ENCODE peak calls at places on chromosomes 5 and 9, in five cellular contexts. H, T, O, G and E are unnamed samples.

GRCh38 chr9:70044450-70045307 is 1.0 kb downstream of the MAMDC2 start:
- DNase-seq in H (peak), T (peak), O (peak), G (peak), E (peak)

GRCh38 chr5:24591426-24591825 is 53.4 kb downstream of the CDH10 start:
- DNase-seq in H (no peak), T (no peak), O (no peak), G (no peak), E (no peak)

GRCh38 chr5:178309271-178310008 is 76.8 kb upstream of the PHYKPL start:
- DNase-seq in H (no peak), T (no peak), O (no peak), G (no peak), E (no peak)

GRCh38 chr5:124663101-124663506 is 83.3 kb downstream of the ZNF608 start:
- DNase-seq in H (no peak), T (no peak), O (no peak), G (no peak), E (peak)

GRCh38 chr9:117672397-117672796 is 31.8 kb upstream of the TLR4 start:
- DNase-seq in H (no peak), T (peak), O (no peak), G (no peak), E (peak)

GRCh38 chr9:117073539-117074336 is 341.1 kb downstream of the ASTN2 start:
- DNase-seq in H (no peak), T (no peak), O (no peak), G (peak), E (peak)

GRCh38 chr9:33197279-33197678 is 30.1 kb upstream of the B4GALT1 start:
- DNase-seq in H (no peak), T (peak), O (no peak), G (no peak), E (no peak)

GRCh38 chr5:13601152-13601551 is 343.3 kb downstream of the DNAH5 start:
- DNase-seq in H (peak), T (no peak), O (no peak), G (no peak), E (peak)

GRCh38 chr5:113003763-113004162 is 27.2 kb downstream of the DCP2 start:
- DNase-seq in H (no peak), T (no peak), O (no peak), G (no peak), E (no peak)

GRCh38 chr9:128845186-128845931 is 15.8 kb upstream of the SPOUT1 start:
- DNase-seq in H (no peak), T (no peak), O (no peak), G (no peak), E (peak)

GRCh38 chr9:7370378-7370777 is 429.2 kb downstream of the DMAC1 start:
- DNase-seq in H (no peak), T (peak), O (no peak), G (no peak), E (no peak)

GRCh38 chr9:73423891-73424290 is 272.2 kb downstream of the ANXA1 start:
- DNase-seq in H (no peak), T (peak), O (no peak), G (no peak), E (peak)

GRCh38 chr5:74500037-74500917 is 140.3 kb downstream of the ENC1 start:
- DNase-seq in H (no peak), T (no peak), O (no peak), G (no peak), E (no peak)

GRCh38 chr9:69180670-69181069 is 6.6 kb downstream of the TJP2 start:
- DNase-seq in H (peak), T (peak), O (peak), G (no peak), E (peak)

GRCh38 chr5:64680289-64680688 is 10.0 kb upstream of the SHISAL2B start:
- DNase-seq in H (no peak), T (peak), O (no peak), G (no peak), E (peak)

GRCh38 chr5:27087820-27088219 is 49.4 kb upstream of the CDH9 start:
- DNase-seq in H (no peak), T (no peak), O (no peak), G (no peak), E (no peak)

GRCh38 chr9:100216178-100216787 is 117.2 kb downstream of the INVS start:
- DNase-seq in H (peak), T (peak), O (peak), G (peak), E (peak)

GRCh38 chr9:125361837-125362531 is 100.4 kb downstream of the GAPVD1 start:
- DNase-seq in H (peak), T (peak), O (no peak), G (no peak), E (peak)

GRCh38 chr5:150000261-150000989 is at the start of the genes HMGXB3 and TIGD6:
- DNase-seq in H (peak), T (peak), O (peak), G (peak), E (peak)

GRCh38 chr5:93620487-93621339 is 37.7 kb downstream of the NR2F1 start:
- DNase-seq in H (peak), T (peak), O (peak), G (peak), E (peak)

GRCh38 chr5:157198277-157199058 is 17.8 kb downstream of the ITK start:
- DNase-seq in H (no peak), T (no peak), O (peak), G (no peak), E (no peak)

GRCh38 chr5:150180241-150181027 is 9.4 kb upstream of the SLC6A7 start:
- DNase-seq in H (peak), T (peak), O (no peak), G (no peak), E (no peak)

GRCh38 chr5:60102961-60103683 is 209.6 kb upstream of the PDE4D start:
- DNase-seq in H (no peak), T (peak), O (no peak), G (no peak), E (peak)

GRCh38 chr9:110626109-110626829 is 42.3 kb upstream of the MUSK start:
- DNase-seq in H (peak), T (peak), O (no peak), G (no peak), E (peak)

GRCh38 chr5:96177303-96177869 is 215.7 kb upstream of the ELL2 start:
- DNase-seq in H (peak), T (peak), O (no peak), G (no peak), E (peak)

GRCh38 chr5:178993955-178994579 is 1.1 kb downstream of the GRM6 start:
- DNase-seq in H (no peak), T (no peak), O (no peak), G (no peak), E (no peak)

GRCh38 chr9:115413766-115414382 is 295.9 kb upstream of the TNC start:
- DNase-seq in H (no peak), T (no peak), O (no peak), G (no peak), E (no peak)
- H3K4me3 ChIP-seq in H (no peak), T (no peak), O (no peak), G (no peak), E (no peak)

GRCh38 chr5:33611882-33612281 is 171.1 kb downstream of the TARS1 start:
- DNase-seq in H (peak), T (peak), O (no peak), G (no peak), E (peak)
- H3K4me3 ChIP-seq in H (no peak), T (no peak), O (no peak), G (no peak), E (no peak)

GRCh38 chr5:140967226-140967893 is 1.1 kb downstream of the PCDHAC2 start:
- DNase-seq in H (no peak), T (no peak), O (no peak), G (no peak), E (no peak)

GRCh38 chr5:140964356-140964755 is 1.9 kb upstream of the PCDHAC2 start:
- DNase-seq in H (no peak), T (no peak), O (no peak), G (no peak), E (no peak)

GRCh38 chr5:140962190-140962589 is 4.1 kb upstream of the PCDHAC2 start:
- DNase-seq in H (no peak), T (no peak), O (no peak), G (no peak), E (no peak)

GRCh38 chr5:140966293-140967225 is at the start of gene PCDHAC2:
- DNase-seq in H (no peak), T (no peak), O (peak), G (peak), E (peak)

DNA sequence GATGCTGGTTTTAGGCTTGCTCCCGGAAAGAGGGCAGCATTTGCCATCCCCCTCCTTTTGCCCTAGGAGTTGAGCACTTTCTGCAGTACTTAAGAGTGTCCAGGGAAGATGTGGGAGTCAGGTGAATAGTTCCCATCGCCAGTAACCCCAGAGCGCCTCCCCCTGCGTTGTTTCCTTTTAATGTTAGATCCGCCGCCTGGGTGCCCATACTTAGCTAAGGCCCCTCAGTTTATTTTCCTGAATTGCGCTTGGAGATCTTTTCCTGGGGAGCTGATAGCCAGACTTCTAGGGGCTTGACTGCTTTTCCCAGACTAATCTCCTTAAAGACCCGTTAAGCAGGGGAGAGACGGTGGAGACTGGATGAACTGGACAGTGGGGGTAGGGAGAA is 377 bp upstream of the PCDHAC2 start:
- DNase-seq in H (no peak), T (no peak), O (no peak), G (no peak), E (no peak)
- H3K4me3 ChIP-seq in H (no peak), T (peak), O (peak), G (peak), E (peak)

GRCh38 chr9:90909225-90909624 is 107.6 kb downstream of the SYK start:
- DNase-seq in H (no peak), T (no peak), O (no peak), G (no peak), E (no peak)
- H3K4me3 ChIP-seq in H (no peak), T (no peak), O (no peak), G (no peak), E (no peak)